ENCODE peak calls at places on chromosomes 7 and 10, in six cellular contexts. R, U, O, I, M and C are unnamed samples.

GRCh38 chr7:155586843-155587440 is 40.6 kb upstream of the CNPY1 start:
- DNase-seq in I (no peak), M (no peak), O (no peak), R (no peak), U (no peak), C (peak; percentile 25)

GRCh38 chr10:122307669-122308486 is 36.8 kb downstream of the BTBD16 start:
- DNase-seq in I (no peak), U (peak; percentile 97), R (peak; percentile 72), M (no peak), O (peak; percentile 99), C (no peak)

GRCh38 chr10:26860542-26861325 is at the start of gene ABI1:
- DNase-seq in M (peak; percentile 98), R (peak; percentile 98), O (peak; percentile 99), U (peak; percentile 97), I (peak; percentile 98), C (peak; percentile 99)

GRCh38 chr10:91137822-91138221 is 82.6 kb upstream of the PCGF5 start:
- DNase-seq in I (no peak), M (no peak), U (no peak), R (no peak), O (no peak), C (no peak)

GRCh38 chr7:99365318-99366141 is 9.0 kb upstream of the ARPC1B start:
- DNase-seq in R (peak; percentile 41), O (peak; percentile 26), M (peak; percentile 77), U (no peak), I (no peak), C (peak; percentile 81)

GRCh38 chr10:72687035-72687434 is 4.9 kb upstream of the MCU start:
- DNase-seq in R (no peak), I (no peak), U (no peak), O (peak; percentile 51), M (no peak), C (no peak)

GRCh38 chr7:28520074-28521015 is 108.0 kb downstream of the CREB5 start:
- DNase-seq in U (no peak), M (no peak), I (no peak), R (no peak), O (no peak), C (no peak)

GRCh38 chr10:28089467-28089866 is 90.6 kb upstream of the ODAD2 start:
- DNase-seq in U (peak; percentile 91), R (no peak), M (no peak), I (no peak), O (peak; percentile 55), C (no peak)

GRCh38 chr10:80158598-80159127 is 26.1 kb downstream of the PLAC9 start:
- DNase-seq in R (peak; percentile 90), I (no peak), O (peak; percentile 99), M (peak; percentile 75), U (peak; percentile 82), C (no peak)

GRCh38 chr7:139620676-139621344 is 97.3 kb downstream of the CLEC2L start:
- DNase-seq in I (peak; percentile 36), M (no peak), U (peak; percentile 26), R (peak; percentile 34), O (peak; percentile 26), C (peak; percentile 72)

GRCh38 chr7:66840316-66840715 is 80.7 kb upstream of the TMEM248 start:
- DNase-seq in O (no peak), U (no peak), R (no peak), M (no peak), I (no peak), C (peak; percentile 30)

GRCh38 chr7:139721417-139721816 is 56.4 kb downstream of the HIPK2 start:
- DNase-seq in I (no peak), U (no peak), R (no peak), M (no peak), O (no peak), C (no peak)

GRCh38 chr7:135991906-135992305 is 14.7 kb upstream of the MTPN start:
- DNase-seq in R (no peak), M (no peak), U (no peak), O (no peak), I (no peak), C (no peak)
- TF ChIP-seq CTCF in R (no peak), M (no peak), U (no peak), O (no peak), I (no peak), C (no peak)

GRCh38 chr7:55250313-55250712 is 114.8 kb upstream of the LANCL2 start:
- DNase-seq in U (peak; percentile 48), R (no peak), M (no peak), O (peak; percentile 11), I (peak; percentile 30), C (no peak)
- TF ChIP-seq CTCF in U (peak; percentile 42), R (no peak), M (peak; percentile 47), O (peak; percentile 62), I (peak; percentile 63), C (peak; percentile 47)

GRCh38 chr10:5948999-5949759 is 28.2 kb downstream of the IL15RA start:
- DNase-seq in O (peak; percentile 83), U (peak; percentile 32), M (peak; percentile 66), I (peak; percentile 38), R (no peak), C (peak; percentile 82)
- TF ChIP-seq CTCF in O (peak; percentile 65), U (peak; percentile 91), M (peak; percentile 60), I (peak; percentile 51), R (peak; percentile 20), C (peak; percentile 58)

DNA sequence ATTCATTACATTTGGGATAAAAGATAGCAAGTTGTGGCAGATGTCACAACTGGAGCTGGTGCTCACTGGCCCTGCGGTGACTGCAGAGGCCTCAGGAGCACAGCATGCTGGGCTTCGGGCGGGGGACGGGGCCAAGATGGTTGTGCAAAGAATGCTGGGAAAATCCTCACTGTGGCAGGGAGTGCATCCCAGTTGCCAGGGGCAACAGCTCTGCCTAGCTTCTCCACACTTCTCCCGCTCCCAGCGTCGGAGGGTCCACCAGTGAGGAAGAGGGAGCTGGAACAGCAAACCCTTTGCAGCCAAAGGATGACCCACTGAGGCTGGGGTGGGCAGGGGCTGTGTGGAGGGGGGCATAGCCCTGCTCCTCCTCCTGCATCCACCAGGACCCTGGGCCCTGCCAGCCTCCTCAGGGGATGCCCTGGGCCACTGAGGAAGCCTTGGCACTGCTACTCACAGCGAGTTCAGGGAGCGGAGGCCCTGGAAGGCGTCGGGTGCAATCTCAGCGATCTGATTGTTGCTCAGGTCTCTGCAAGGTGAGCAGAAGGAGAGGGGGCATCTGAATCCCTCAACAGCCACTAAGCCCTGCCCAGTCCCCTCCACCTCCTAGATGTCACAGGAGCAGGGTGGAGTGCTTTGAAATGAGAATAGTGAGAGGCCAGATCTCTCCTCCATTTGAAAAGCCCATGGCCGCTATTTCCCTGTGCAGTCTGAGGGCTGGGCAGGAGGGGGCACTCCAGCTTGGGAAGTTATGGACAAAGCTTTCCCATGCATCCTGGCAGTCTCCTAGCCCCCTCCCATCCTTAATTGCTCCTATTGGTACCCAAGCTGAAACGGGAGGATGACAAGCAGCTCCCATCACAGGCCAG is 126.5 kb downstream of the SLIT1 start:
- DNase-seq in M (no peak), I (no peak), U (no peak), O (no peak), R (no peak), C (peak; percentile 57)
- TF ChIP-seq CTCF in M (no peak), I (no peak), U (no peak), O (no peak), R (no peak), C (no peak)

GRCh38 chr7:48101880-48102448 is 12.9 kb downstream of the UPP1 start:
- DNase-seq in O (no peak), U (no peak), M (no peak), R (no peak), I (no peak), C (no peak)
- TF ChIP-seq CTCF in O (peak; percentile 34), U (no peak), M (peak; percentile 25), R (peak; percentile 5), I (peak; percentile 33), C (peak; percentile 24)

GRCh38 chr7:40761757-40762342 is 627.0 kb downstream of the SUGCT start:
- DNase-seq in O (peak; percentile 14), U (no peak), I (no peak), R (no peak), M (no peak), C (no peak)

GRCh38 chr7:40760997-40761396 is 626.2 kb downstream of the SUGCT start:
- DNase-seq in U (no peak), O (no peak), R (no peak), M (no peak), I (no peak), C (no peak)

GRCh38 chr7:40760293-40760964 is 625.6 kb downstream of the SUGCT start:
- DNase-seq in O (peak; percentile 3), U (no peak), R (no peak), I (no peak), M (no peak), C (no peak)

GRCh38 chr7:40765633-40766032 is 630.8 kb downstream of the SUGCT start:
- DNase-seq in O (no peak), M (no peak), I (no peak), R (no peak), U (no peak), C (no peak)

DNA sequence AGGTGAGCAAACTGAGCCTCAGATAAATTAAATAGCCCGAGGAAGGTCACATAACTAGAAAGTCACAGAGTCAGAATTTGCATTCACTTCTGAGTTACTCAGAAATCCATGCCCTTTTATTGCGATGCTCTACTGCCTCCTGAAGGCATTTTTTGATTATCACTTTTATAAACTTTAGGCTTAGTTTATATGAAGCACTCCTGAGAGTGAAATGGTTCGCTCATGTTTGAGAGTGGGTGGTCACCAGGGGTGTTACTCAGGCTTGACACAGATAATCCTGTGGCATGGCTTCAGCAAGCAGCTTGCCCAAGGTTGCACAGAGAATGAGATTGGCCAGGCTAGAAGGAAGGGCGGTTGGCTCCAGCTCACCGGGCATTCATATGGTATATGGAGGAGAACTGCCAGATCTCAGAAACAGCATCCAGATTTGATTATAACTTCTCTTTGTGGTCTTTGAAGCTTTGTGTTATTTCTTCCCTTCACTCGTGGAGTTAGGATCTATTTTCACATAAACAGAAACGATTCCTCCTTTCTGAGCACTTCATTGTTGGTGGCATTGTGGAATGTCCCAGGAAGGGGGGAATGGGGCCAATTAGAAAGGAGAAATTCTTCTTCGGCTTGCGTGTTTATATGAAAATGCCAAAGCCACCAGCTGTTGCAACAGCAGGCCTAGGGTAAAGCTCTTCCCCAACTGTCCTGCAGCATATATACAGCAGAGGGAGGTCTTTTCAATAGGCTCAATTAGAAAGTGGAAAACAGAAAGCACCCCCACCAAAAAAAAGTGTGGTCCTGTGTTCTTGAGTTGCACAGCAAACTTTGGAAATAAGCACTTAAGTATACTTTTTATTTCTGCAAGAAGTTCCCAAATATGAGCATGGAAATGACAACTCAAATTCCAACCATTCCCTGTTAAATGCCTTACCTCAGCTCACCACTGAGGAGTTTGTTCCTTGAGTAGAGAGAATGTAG is 628.8 kb downstream of the SUGCT start:
- DNase-seq in M (no peak), R (no peak), U (no peak), O (peak; percentile 40), I (no peak), C (no peak)
- TF ChIP-seq CTCF in M (no peak), R (no peak), U (peak; percentile 13), O (peak; percentile 18), I (no peak), C (no peak)

GRCh38 chr7:137006293-137006692 is 137.8 kb downstream of the CHRM2 start:
- DNase-seq in R (no peak), I (no peak), M (no peak), U (no peak), O (peak; percentile 64), C (no peak)
- TF ChIP-seq CTCF in R (no peak), I (no peak), M (no peak), U (no peak), O (no peak), C (no peak)

DNA sequence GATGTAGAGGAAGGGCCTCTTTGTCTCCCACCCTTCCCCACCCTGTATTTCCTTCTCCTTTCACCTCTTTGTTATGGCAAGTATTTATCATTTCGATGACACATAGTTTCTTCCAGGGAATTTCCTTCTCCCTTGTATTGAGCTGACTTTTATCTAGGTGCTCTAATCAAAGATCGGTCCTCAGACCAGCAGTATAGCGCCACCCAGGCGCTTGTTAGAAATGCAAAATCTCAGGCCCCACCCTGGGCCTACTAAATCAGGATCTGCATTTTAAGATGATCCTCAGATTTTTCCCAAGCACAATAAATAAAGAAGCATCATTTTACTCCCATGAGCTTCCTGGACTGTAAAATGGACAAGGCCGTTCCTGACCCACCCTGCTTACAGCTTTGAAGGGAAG is 12.0 kb upstream of the GOT1 start:
- DNase-seq in I (no peak), R (no peak), U (no peak), M (no peak), O (no peak), C (no peak)
- TF ChIP-seq CTCF in I (no peak), R (no peak), U (no peak), M (no peak), O (no peak), C (no peak)